ENCODE peak calls at places on chromosomes 3 and 15, in nine cellular contexts. C is iPS-NIHi11; P is AG08396; I is mesendoderm; R is SHP77; X is left cardiac atrium; H is M059J; Q is NCI-H460; W is activated T-cell treated with anti-CD3 and anti-CD28 coated beads, Interleukin-2, amount 50 U/mL, for 24 hours. B is an unnamed sample.

GRCh38 chr15:85667491-85668424 is 127.0 kb downstream of the KLHL25 start:
- DNase-seq in C (peak), P (peak), I (peak), R (no peak), X (peak), H (peak), Q (no peak), W (no peak), B (no peak)

GRCh38 chr3:34185301-34185700 is 386.9 kb downstream of the PDCD6IP start:
- DNase-seq in C (no peak), P (no peak), I (no peak), R (no peak), X (no peak), H (no peak), Q (no peak), W (no peak), B (no peak)

GRCh38 chr3:173920386-173920785 is 522.8 kb downstream of the NLGN1 start:
- DNase-seq in C (no peak), P (no peak), I (peak), R (no peak), X (no peak), H (peak), Q (no peak), W (no peak), B (no peak)

GRCh38 chr3:126984391-126985142 is 1.7 kb downstream of the PLXNA1 start:
- DNase-seq in C (no peak), P (no peak), I (no peak), R (no peak), X (no peak), H (no peak), Q (no peak), W (no peak), B (no peak)

GRCh38 chr15:44157679-44158078 is 37.4 kb downstream of the FRMD5 start:
- DNase-seq in C (no peak), P (peak), I (no peak), R (no peak), X (no peak), H (peak), Q (no peak), W (no peak), B (no peak)

GRCh38 chr15:66004618-66005262 is 135.4 kb downstream of the RAB11A start:
- DNase-seq in C (peak), P (peak), I (peak), R (no peak), X (no peak), H (peak), Q (peak), W (no peak), B (peak)

GRCh38 chr15:45023659-45024320 is 795 bp downstream of the SORD start:
- DNase-seq in C (peak), P (peak), I (peak), R (no peak), X (no peak), H (peak), Q (peak), W (no peak), B (no peak)

GRCh38 chr15:66864086-66864830 is 162.2 kb downstream of the SMAD6 start:
- DNase-seq in C (no peak), P (no peak), I (no peak), R (no peak), X (no peak), H (no peak), Q (no peak), W (no peak), B (no peak)

GRCh38 chr3:191065183-191065805 is 133.7 kb upstream of the OSTN start:
- DNase-seq in C (no peak), P (no peak), I (peak), R (no peak), X (no peak), H (peak), Q (no peak), W (no peak), B (no peak)

GRCh38 chr3:169759256-169759655 is 5.6 kb downstream of the TERC start:
- DNase-seq in C (no peak), P (no peak), I (no peak), R (no peak), X (no peak), H (peak), Q (no peak), W (no peak), B (no peak)

GRCh38 chr3:12752111-12752510 is 6.9 kb downstream of the TMEM40 start:
- DNase-seq in C (no peak), P (no peak), I (no peak), R (no peak), X (no peak), H (peak), Q (no peak), W (no peak), B (no peak)

GRCh38 chr3:22451501-22451900 is 700.5 kb upstream of the ZNF385D start:
- DNase-seq in C (no peak), P (no peak), I (no peak), R (no peak), X (no peak), H (no peak), Q (no peak), W (no peak), B (no peak)

GRCh38 chr15:20340931-20341661 is 200.5 kb downstream of the GOLGA6L6 start:
- DNase-seq in C (peak), P (peak), I (no peak), R (no peak), X (peak), H (no peak), Q (no peak), W (peak), B (peak)

GRCh38 chr3:122497425-122497824 is 17.3 kb downstream of the KPNA1 start:
- DNase-seq in C (no peak), P (peak), I (no peak), R (no peak), X (no peak), H (peak), Q (no peak), W (no peak), B (no peak)

GRCh38 chr3:170162630-170163029 is 18.9 kb downstream of the PHC3 start:
- DNase-seq in C (no peak), P (no peak), I (no peak), R (no peak), X (no peak), H (peak), Q (no peak), W (no peak), B (no peak)

GRCh38 chr3:110900583-110900982 is 171.0 kb upstream of the NECTIN3 start:
- DNase-seq in C (no peak), P (no peak), I (no peak), R (no peak), X (no peak), H (peak), Q (no peak), W (no peak), B (no peak)

GRCh38 chr3:156665296-156665695 is 9.1 kb upstream of the TIPARP start:
- DNase-seq in C (no peak), P (peak), I (no peak), R (no peak), X (no peak), H (peak), Q (no peak), W (no peak), B (no peak)

GRCh38 chr3:128572644-128573105 is 77.9 kb downstream of the RPN1 start:
- DNase-seq in C (peak), P (no peak), I (peak), R (peak), X (no peak), H (peak), Q (peak), W (peak), B (peak)

GRCh38 chr15:51888593-51889195 is 59.2 kb downstream of the TMOD3 start:
- DNase-seq in C (peak), P (peak), I (no peak), R (peak), X (no peak), H (peak), Q (peak), W (no peak), B (no peak)

GRCh38 chr3:107993771-107994170 is 97.1 kb downstream of the CD47 start:
- DNase-seq in C (no peak), P (no peak), I (no peak), R (no peak), X (no peak), H (peak), Q (no peak), W (no peak), B (no peak)

GRCh38 chr3:160883373-160883772 is 127.3 kb downstream of the PPM1L start:
- DNase-seq in C (no peak), P (no peak), I (no peak), R (no peak), X (no peak), H (peak), Q (no peak), W (no peak), B (no peak)

GRCh38 chr3:65048151-65048550 is 360.4 kb upstream of the ADAMTS9 start:
- DNase-seq in C (no peak), P (no peak), I (no peak), R (no peak), X (no peak), H (no peak), Q (no peak), W (no peak), B (no peak)

GRCh38 chr3:147007736-147008245 is 398.6 kb downstream of the ZIC4 start:
- DNase-seq in C (no peak), P (no peak), I (no peak), R (no peak), X (no peak), H (no peak), Q (no peak), W (no peak), B (no peak)

GRCh38 chr15:89089316-89090230 is 1.3 kb downstream of the ABHD2 start:
- DNase-seq in C (no peak), P (no peak), I (no peak), R (no peak), X (no peak), H (no peak), Q (no peak), W (no peak), B (no peak)

GRCh38 chr3:22729981-22730380 is 473.1 kb upstream of the UBE2E2 start:
- DNase-seq in C (peak), P (no peak), I (peak), R (no peak), X (no peak), H (no peak), Q (no peak), W (no peak), B (no peak)

GRCh38 chr15:68311464-68311835 is 33.9 kb downstream of the FEM1B start:
- DNase-seq in C (no peak), P (no peak), I (no peak), R (no peak), X (no peak), H (no peak), Q (no peak), W (no peak), B (no peak)

GRCh38 chr15:62612183-62612733 is 430.3 kb upstream of the TPM1 start:
- DNase-seq in C (no peak), P (no peak), I (no peak), R (no peak), X (no peak), H (no peak), Q (no peak), W (no peak), B (no peak)

GRCh38 chr3:155161630-155162292 is 81.6 kb downstream of the MME start:
- DNase-seq in C (no peak), P (no peak), I (no peak), R (no peak), X (no peak), H (no peak), Q (no peak), W (no peak), B (no peak)

GRCh38 chr3:65741540-65741939 is 297.2 kb downstream of the MAGI1 start:
- DNase-seq in C (no peak), P (no peak), I (no peak), R (no peak), X (no peak), H (no peak), Q (no peak), W (no peak), B (no peak)

B was measured in ELF-1.